ENCODE peak calls at places on chromosomes 6 and 20, in nine cellular contexts. I is nephron progenitor cell, G is psoas muscle, H is AG04449, Q is tibial nerve, U is WTC11, S is fibroblast of lung, C is mesothelial cell of epicardium, A is HCT116. O is an unnamed sample.

GRCh38 chr6:2028457-2029038 is 216.9 kb downstream of the GMDS start:
- DNase-seq in I (no peak), G (no peak), H (no peak), Q (no peak), U (no peak), S (no peak), C (no peak), A (no peak), O (no peak)

GRCh38 chr6:18243302-18243893 is 20.9 kb downstream of the DEK start:
- DNase-seq in I (no peak), G (no peak), H (no peak), Q (no peak), U (no peak), S (no peak), C (no peak), A (no peak), O (no peak)

GRCh38 chr6:33607784-33608161 is 13.3 kb upstream of the ITPR3 start:
- DNase-seq in I (no peak), G (no peak), H (no peak), Q (no peak), U (no peak), S (no peak), C (no peak), A (peak), O (no peak)

GRCh38 chr20:40802886-40803285 is 113.8 kb upstream of the MAFB start:
- DNase-seq in I (no peak), G (no peak), H (no peak), Q (no peak), U (no peak), S (no peak), C (no peak), A (no peak), O (no peak)

GRCh38 chr6:6927437-6928361 is 180.1 kb upstream of the RREB1 start:
- DNase-seq in I (peak), G (peak), H (no peak), Q (no peak), U (peak), S (peak), C (no peak), A (no peak), O (no peak)

GRCh38 chr6:150142657-150143501 is at the start of gene PPP1R14C:
- DNase-seq in I (peak), G (peak), H (no peak), Q (no peak), U (peak), S (no peak), C (peak), A (no peak), O (no peak)

GRCh38 chr20:8932192-8933150 is 136.4 kb upstream of the PLCB4 start:
- DNase-seq in I (no peak), G (no peak), H (peak), Q (no peak), U (no peak), S (peak), C (no peak), A (no peak), O (no peak)

GRCh38 chr6:166633732-166634535 is 6.9 kb upstream of the RPS6KA2 start:
- DNase-seq in I (no peak), G (peak), H (no peak), Q (peak), U (no peak), S (peak), C (no peak), A (no peak), O (no peak)

GRCh38 chr6:37272834-37273566 is 15.1 kb upstream of the TMEM217 start:
- DNase-seq in I (no peak), G (no peak), H (no peak), Q (no peak), U (no peak), S (no peak), C (no peak), A (no peak), O (peak)

GRCh38 chr20:51132286-51132810 is 109.4 kb upstream of the KCNG1 start:
- DNase-seq in I (no peak), G (no peak), H (no peak), Q (no peak), U (no peak), S (no peak), C (no peak), A (no peak), O (no peak)

GRCh38 chr6:170187669-170188566 is 103.0 kb downstream of the DLL1 start:
- DNase-seq in I (no peak), G (no peak), H (no peak), Q (peak), U (no peak), S (no peak), C (peak), A (no peak), O (no peak)

GRCh38 chr20:62003567-62004405 is 61.9 kb downstream of the TAF4 start:
- DNase-seq in I (no peak), G (no peak), H (no peak), Q (no peak), U (no peak), S (no peak), C (no peak), A (no peak), O (no peak)

GRCh38 chr6:44733868-44734267 is 346.4 kb downstream of the CDC5L start:
- DNase-seq in I (no peak), G (no peak), H (no peak), Q (peak), U (no peak), S (peak), C (no peak), A (no peak), O (no peak)

GRCh38 chr6:143457563-143458359 is 7.2 kb downstream of the PEX3 start:
- DNase-seq in I (no peak), G (no peak), H (no peak), Q (no peak), U (no peak), S (peak), C (no peak), A (no peak), O (no peak)

GRCh38 chr6:169070506-169071176 is 183.0 kb downstream of the THBS2 start:
- DNase-seq in I (no peak), G (peak), H (peak), Q (peak), U (no peak), S (peak), C (no peak), A (peak), O (no peak)

GRCh38 chr20:33518071-33518470 is 28.2 kb downstream of the CBFA2T2 start:
- DNase-seq in I (no peak), G (no peak), H (peak), Q (no peak), U (no peak), S (peak), C (no peak), A (no peak), O (no peak)

GRCh38 chr6:99611148-99611547 is 4.5 kb downstream of the PRDM13 start:
- DNase-seq in I (no peak), G (no peak), H (no peak), Q (no peak), U (no peak), S (no peak), C (no peak), A (no peak), O (no peak)

GRCh38 chr20:33276303-33277113 is 6.5 kb upstream of the BPIFB1 start:
- DNase-seq in I (no peak), G (no peak), H (no peak), Q (no peak), U (no peak), S (no peak), C (no peak), A (no peak), O (no peak)

GRCh38 chr6:136051140-136051775 is 198.9 kb downstream of the MTFR2 start:
- DNase-seq in I (no peak), G (no peak), H (no peak), Q (no peak), U (no peak), S (peak), C (no peak), A (no peak), O (no peak)

GRCh38 chr20:60473240-60473639 is 515.0 kb downstream of the CDH26 start:
- DNase-seq in I (no peak), G (no peak), H (no peak), Q (no peak), U (no peak), S (no peak), C (no peak), A (no peak), O (no peak)
- TF ChIP-seq CTCF in I (no peak), G (no peak), H (no peak), Q (no peak), U (no peak), S (no peak), C (no peak), A (no peak), O (no peak)

DNA sequence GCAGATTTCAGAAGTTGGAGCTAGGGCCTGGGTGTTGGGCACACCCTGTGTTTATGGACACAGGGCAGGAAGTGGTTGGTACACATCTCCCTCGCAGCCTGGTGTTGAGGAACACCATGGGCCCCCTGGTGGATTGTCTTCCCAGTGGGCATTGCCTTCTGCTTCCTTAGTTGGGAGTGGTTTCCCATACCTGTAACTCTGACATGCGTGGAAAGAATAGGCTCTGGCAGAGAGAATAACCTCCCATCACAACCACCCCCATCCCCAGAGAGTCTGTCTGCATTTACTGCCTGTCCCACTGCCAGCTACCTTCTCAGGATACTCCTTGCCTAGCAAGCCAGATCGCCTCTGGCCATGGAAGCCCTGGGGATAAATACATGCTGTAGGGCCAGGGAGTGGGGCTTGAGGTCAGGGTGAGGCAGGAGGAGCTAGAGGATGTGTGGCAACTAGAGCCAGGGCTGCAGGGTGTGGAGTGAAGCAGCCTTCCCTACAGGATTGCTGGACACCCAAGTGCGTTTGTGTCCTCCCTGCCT is 14.7 kb downstream of the LRRC73 start:
- DNase-seq in I (no peak), G (no peak), H (no peak), Q (no peak), U (no peak), S (no peak), C (no peak), A (no peak), O (no peak)
- TF ChIP-seq CTCF in I (no peak), G (no peak), H (peak), Q (no peak), U (no peak), S (no peak), C (no peak), A (peak), O (peak)

GRCh38 chr20:12956303-12956702 is 52.5 kb upstream of the SPTLC3 start:
- DNase-seq in I (no peak), G (no peak), H (no peak), Q (no peak), U (no peak), S (no peak), C (no peak), A (no peak), O (no peak)

GRCh38 chr20:12955611-12956010 is 53.2 kb upstream of the SPTLC3 start:
- DNase-seq in I (no peak), G (no peak), H (no peak), Q (no peak), U (no peak), S (no peak), C (no peak), A (no peak), O (no peak)
- TF ChIP-seq CTCF in I (no peak), G (no peak), H (no peak), Q (no peak), U (no peak), S (no peak), C (no peak), A (no peak), O (no peak)

GRCh38 chr20:6051505-6051904 is 2.4 kb downstream of the LRRN4 start:
- DNase-seq in I (no peak), G (no peak), H (peak), Q (no peak), U (no peak), S (peak), C (no peak), A (no peak), O (no peak)
- TF ChIP-seq CTCF in I (no peak), G (no peak), H (no peak), Q (no peak), U (no peak), S (no peak), C (no peak), A (no peak), O (no peak)